ENCODE peak calls at places on chromosomes 5 and 9, in four cellular contexts. P is lung, R is heart left ventricle, Z is RWPE2. O is an unnamed sample.

GRCh38 chr5:42648036-42648435 is 108.6 kb upstream of the CCDC152 start:
- DNase-seq in P (no peak), R (no peak), Z (no peak), O (no peak)

GRCh38 chr5:6184481-6184880 is 193.9 kb downstream of the MED10 start:
- DNase-seq in P (no peak), R (no peak), Z (no peak), O (no peak)

GRCh38 chr9:2725929-2726328 is 8.6 kb downstream of the KCNV2 start:
- DNase-seq in P (no peak), R (no peak), Z (no peak), O (no peak)

GRCh38 chr9:101727621-101728524 is 10.6 kb downstream of the GRIN3A start:
- DNase-seq in P (no peak), R (no peak), Z (no peak), O (no peak)

GRCh38 chr9:120856700-120857099 is 14.0 kb upstream of the PSMD5 start:
- DNase-seq in P (no peak), R (no peak), Z (no peak), O (no peak)

GRCh38 chr5:125140855-125141254 is 394.4 kb upstream of the ZNF608 start:
- DNase-seq in P (no peak), R (no peak), Z (no peak), O (no peak)

GRCh38 chr5:107542428-107542827 is 128.3 kb downstream of the EFNA5 start:
- DNase-seq in P (peak; percentile 84), R (peak; percentile 72), Z (peak; percentile 95), O (no peak)

GRCh38 chr9:128118971-128119665 is 8.4 kb downstream of the PTGES2 start:
- DNase-seq in P (no peak), R (peak; percentile 25), Z (peak; percentile 48), O (no peak)

GRCh38 chr9:85212887-85213286 is 528.9 kb downstream of the AGTPBP1 start:
- DNase-seq in P (no peak), R (no peak), Z (peak; percentile 69), O (no peak)

GRCh38 chr5:124057161-124057814 is 545.3 kb downstream of the CSNK1G3 start:
- DNase-seq in P (peak; percentile 39), R (peak; percentile 36), Z (no peak), O (no peak)

DNA sequence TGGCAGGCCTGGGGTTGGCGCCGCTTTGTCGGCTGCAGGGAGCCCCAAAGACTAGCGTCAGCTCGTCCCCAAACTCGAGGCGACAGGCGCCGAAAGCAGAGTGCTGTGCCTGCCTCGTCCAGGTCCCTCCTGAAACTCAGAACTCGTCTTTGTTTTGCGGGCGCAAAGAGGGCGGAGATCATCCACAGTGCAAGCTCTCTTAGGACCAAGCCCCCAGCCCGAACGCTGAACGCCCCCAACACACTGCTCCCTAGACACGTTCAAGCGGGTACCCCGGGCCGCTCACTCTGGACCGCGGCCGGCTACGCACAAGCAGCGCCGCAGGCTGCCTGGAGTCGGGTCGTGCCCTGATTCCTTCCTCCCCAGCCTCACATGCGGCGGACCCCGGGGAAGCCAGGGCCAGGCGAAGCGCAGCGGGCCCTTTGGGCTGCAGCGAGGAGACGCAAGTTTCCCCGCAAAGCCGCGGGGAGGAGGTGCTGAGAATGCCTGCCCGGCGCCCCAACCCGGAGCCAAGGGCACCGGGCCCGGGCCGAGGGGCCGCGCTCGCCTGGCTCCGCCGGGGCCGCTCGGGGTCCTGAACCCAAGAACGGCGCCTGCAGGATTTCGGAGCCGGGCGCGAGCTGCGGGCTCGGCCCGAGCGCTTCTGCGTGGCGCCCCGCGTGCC is 852 bp downstream of the FSTL4 start:
- DNase-seq in P (no peak), R (no peak), Z (no peak), O (no peak)
- H3K27ac ChIP-seq in P (no peak overlapping the region), R (no peak overlapping the region), Z (no peak overlapping the region), O (no peak overlapping the region)

GRCh38 chr9:22256381-22256780 is 190.2 kb upstream of the DMRTA1 start:
- DNase-seq in P (no peak), R (no peak), Z (no peak), O (no peak)
- TF ChIP-seq CTCF in P (no peak), R (no peak), Z (no peak), O (no peak)

DNA sequence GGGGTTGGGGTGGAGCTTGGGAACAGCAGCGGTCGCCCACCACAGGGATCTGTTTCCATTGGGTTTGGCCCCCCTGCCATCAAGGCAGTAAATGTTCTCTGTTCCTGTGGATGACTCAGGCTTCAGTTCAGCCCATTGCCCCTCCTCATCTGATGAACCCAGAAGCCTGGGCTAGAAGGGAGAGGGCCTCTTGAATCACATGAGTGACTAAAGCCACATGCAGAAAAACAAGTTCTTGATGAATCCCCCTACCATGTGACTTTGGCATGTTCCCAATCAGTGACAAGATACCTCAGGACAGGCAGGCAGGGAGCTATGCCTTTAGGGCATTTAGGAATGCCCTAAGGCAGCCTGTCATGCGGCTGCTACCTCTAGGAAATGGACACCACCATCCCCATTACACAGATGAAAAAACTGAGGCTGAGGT is 2.5 kb downstream of the SH3PXD2B start:
- DNase-seq in P (no peak), R (no peak), Z (peak; percentile 68), O (no peak)
- H3K27ac ChIP-seq in P (peak overlapping the region; percentile 14), R (no peak overlapping the region), Z (peak overlapping the region; percentile 66), O (no peak overlapping the region)

GRCh38 chr5:179266291-179267070 is 78.8 kb downstream of the ADAMTS2 start:
- DNase-seq in P (no peak), R (no peak), Z (peak; percentile 61), O (no peak)

GRCh38 chr5:179268399-179268952 is 76.8 kb downstream of the ADAMTS2 start:
- DNase-seq in P (no peak), R (no peak), Z (peak; percentile 60), O (no peak)

GRCh38 chr5:179267671-179268071 is 77.6 kb downstream of the ADAMTS2 start:
- DNase-seq in P (no peak), R (no peak), Z (peak; percentile 55), O (no peak)

GRCh38 chr5:179265529-179266290 is 79.6 kb downstream of the ADAMTS2 start:
- DNase-seq in P (peak; percentile 81), R (peak; percentile 95), Z (peak; percentile 82), O (no peak)

DNA sequence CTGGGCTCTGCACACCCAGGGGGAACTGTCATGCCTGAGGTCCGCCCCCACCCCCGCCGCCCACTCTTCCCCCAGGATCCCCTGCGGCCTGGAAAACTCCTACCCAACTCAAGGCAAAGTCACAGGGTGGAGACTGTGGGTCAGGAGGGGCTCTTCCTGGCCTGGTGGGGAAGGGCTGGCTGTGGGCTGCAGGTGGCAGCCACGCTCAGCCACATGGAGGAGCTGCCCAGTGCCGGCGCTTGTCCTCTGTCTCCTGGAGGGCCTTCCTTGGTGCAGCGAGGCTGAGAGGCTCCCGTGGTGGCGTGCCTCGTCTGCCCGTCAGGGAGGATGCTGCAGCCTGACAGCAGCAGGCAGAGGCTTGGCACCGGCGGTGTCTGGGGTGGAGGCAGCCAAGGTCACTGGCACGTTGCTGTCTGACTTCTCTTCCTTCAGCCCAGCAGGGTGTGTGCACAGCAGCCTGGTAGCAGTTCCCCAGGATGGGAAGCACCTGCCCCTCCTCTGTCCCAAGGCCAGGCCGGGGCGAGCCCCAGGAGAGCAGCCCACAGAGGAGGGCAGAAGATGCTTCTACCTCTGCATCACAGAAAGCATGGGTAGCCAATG is 78.1 kb downstream of the ADAMTS2 start:
- DNase-seq in P (no peak), R (no peak), Z (peak; percentile 67), O (no peak)
- TF ChIP-seq CTCF in P (no peak), R (no peak), Z (no peak), O (no peak)

GRCh38 chr9:95012035-95012708 is 285.7 kb downstream of the AOPEP start:
- DNase-seq in P (no peak), R (no peak), Z (no peak), O (no peak)
- H3K27ac ChIP-seq in P (no peak overlapping the region), R (no peak overlapping the region), Z (peak overlapping the region; percentile 9), O (no peak overlapping the region)

DNA sequence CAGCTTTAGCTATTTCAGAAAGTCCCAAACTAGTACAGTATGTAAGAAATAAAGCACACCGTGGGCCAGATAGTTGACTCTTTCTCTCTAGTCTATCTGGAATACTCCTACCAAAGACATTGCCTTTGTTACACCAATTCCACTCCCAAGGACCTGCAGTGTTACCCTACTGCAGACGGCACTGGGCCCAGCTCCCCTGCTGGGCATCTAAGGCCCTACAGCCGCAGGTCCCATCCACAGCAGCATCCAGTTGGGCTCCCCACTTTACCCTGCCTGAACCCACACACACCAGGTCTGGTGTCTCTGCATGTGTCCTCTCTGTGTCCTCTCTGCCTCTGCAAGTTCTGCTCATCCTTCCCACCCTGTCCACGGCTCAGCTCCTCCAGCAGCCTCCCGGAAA is 22.5 kb downstream of the TNIP1 start:
- DNase-seq in P (no peak), R (peak; percentile 10), Z (no peak), O (no peak)
- TF ChIP-seq CTCF in P (no peak), R (no peak), Z (no peak), O (no peak)

GRCh38 chr5:179274321-179275315 is 70.6 kb downstream of the ADAMTS2 start:
- DNase-seq in P (no peak), R (no peak), Z (peak; percentile 60), O (no peak)

GRCh38 chr5:179273441-179274145 is 71.7 kb downstream of the ADAMTS2 start:
- DNase-seq in P (no peak), R (no peak), Z (peak; percentile 42), O (no peak)

GRCh38 chr5:179275941-179276837 is 69.1 kb downstream of the ADAMTS2 start:
- DNase-seq in P (peak; percentile 48), R (peak; percentile 89), Z (no peak), O (no peak)

GRCh38 chr5:179276838-179277395 is 68.3 kb downstream of the ADAMTS2 start:
- DNase-seq in P (no peak), R (no peak), Z (no peak), O (no peak)

DNA sequence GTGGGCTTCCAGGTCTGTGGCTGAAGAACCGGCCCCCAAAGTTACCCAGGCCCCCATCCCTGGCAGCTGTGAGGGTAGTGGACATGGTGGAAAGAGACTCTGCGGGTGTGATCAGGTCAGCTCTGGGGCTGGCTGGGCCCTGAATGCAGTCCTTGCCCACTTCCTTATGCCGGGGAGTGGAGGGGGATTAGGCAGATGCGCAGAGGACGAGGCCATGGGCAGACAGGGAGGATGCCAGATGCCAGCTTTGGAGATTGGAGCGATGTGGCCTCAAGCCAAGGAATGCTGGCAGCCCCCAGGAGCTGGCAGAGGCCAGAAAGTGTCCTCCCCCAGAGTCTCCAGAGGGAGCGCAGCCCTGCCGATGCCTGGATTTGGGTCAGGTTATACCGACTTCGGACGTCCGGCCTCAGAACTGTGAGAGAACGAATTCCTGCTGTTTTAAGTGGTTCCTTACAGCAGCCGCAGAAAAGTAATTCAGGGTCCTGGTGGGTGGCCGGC is 69.8 kb downstream of the ADAMTS2 start:
- DNase-seq in P (no peak), R (no peak), Z (peak; percentile 59), O (no peak)
- H3K27ac ChIP-seq in P (peak overlapping the region; percentile 80), R (no peak overlapping the region), Z (no peak overlapping the region), O (no peak overlapping the region)

DNA sequence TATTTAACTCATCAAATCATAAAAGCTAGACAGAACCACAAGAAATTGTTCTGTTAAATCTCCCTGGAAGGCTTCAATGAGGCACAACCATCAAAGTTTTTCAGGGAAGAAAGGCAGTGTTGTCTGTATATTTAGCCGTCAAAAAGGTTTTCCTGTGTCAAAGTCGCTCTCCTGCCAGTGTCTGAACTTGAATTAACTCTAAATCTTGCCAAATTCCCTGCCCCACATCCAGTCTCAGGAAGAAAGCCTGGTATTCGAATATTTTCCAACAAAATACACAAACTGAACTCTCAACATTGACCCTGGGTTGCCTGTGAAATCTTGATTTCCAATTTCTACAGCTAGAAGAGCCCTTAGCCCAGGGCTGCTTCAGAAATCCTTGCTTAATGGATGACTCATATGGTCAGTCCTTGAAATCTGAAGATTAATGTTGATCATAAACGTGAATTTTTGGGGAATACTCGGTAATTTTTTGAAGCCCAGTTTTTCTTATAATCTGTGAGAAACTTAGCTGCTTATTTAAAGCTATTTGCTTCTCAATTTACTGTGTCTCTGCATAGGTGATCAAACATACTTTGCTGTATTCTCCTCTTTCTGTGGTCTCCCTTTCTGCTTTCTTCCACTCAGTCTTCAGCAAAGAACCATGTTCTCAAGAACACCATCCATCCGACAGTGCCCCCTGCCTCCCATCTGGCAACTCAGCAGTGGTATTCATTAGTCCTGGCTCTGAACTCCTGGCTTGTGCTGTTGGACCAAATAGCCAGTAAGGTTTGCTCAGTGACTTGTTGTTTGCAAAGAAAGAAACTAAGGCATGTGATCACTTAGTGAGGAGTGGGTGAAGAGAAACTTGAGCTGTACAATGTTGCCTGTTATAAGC is 58.9 kb downstream of the NREP start:
- DNase-seq in P (no peak), R (no peak), Z (no peak), O (no peak)
- TF ChIP-seq CTCF in P (no peak), R (no peak), Z (no peak), O (no peak)